ENCODE peak calls at places on chromosomes 11 and 22, in four cellular contexts. D is gastrocnemius medialis; G is lung; Z is naive thymus-derived CD4-positive, alpha-beta T cell. O is an unnamed sample.

GRCh38 chr11:17457361-17458104 is 19.1 kb downstream of the ABCC8 start:
- DNase-seq in D (no peak), G (no peak), Z (no peak), O (no peak)

GRCh38 chr22:41968601-41969000 is 642 bp upstream of the SEPTIN3 start:
- DNase-seq in D (no peak), G (no peak), Z (no peak), O (no peak)

GRCh38 chr11:132848336-132848735 is 684.0 kb downstream of the OPCML start:
- DNase-seq in D (no peak), G (no peak), Z (no peak), O (no peak)

GRCh38 chr11:125273519-125274000 is 109.0 kb downstream of the PKNOX2 start:
- DNase-seq in D (no peak), G (no peak), Z (no peak), O (no peak)

GRCh38 chr11:76670475-76671235 is at the start of gene LRRC32:
- DNase-seq in D (peak), G (peak), Z (no peak), O (no peak)

GRCh38 chr11:1566381-1567051 is 5.6 kb downstream of the DUSP8 start:
- DNase-seq in D (no peak), G (no peak), Z (no peak), O (no peak)

GRCh38 chr11:75350743-75351540 is 519 bp downstream of the ARRB1 start:
- DNase-seq in D (peak), G (peak), Z (no peak), O (no peak)

GRCh38 chr11:128095459-128096096 is 491.8 kb downstream of the ETS1 start:
- DNase-seq in D (no peak), G (no peak), Z (no peak), O (no peak)

GRCh38 chr22:24444251-24444650 is 16.9 kb downstream of the ADORA2A start:
- DNase-seq in D (no peak), G (no peak), Z (no peak), O (no peak)

GRCh38 chr22:36344106-36344827 is 43.5 kb downstream of the MYH9 start:
- DNase-seq in D (no peak), G (no peak), Z (no peak), O (no peak)

GRCh38 chr22:31346733-31347250 is 646 bp upstream of the PATZ1 start:
- DNase-seq in D (no peak), G (peak), Z (peak), O (peak)

GRCh38 chr11:5449023-5449422 is at the start of gene OR51I2:
- DNase-seq in D (no peak), G (no peak), Z (no peak), O (no peak)

GRCh38 chr11:103532133-103532788 is 423.0 kb downstream of the DYNC2H1 start:
- DNase-seq in D (no peak), G (no peak), Z (no peak), O (no peak)

GRCh38 chr11:80849253-80849652 is 1408.4 kb upstream of the TENM4 start:
- DNase-seq in D (no peak), G (no peak), Z (no peak), O (no peak)
- H3K27ac ChIP-seq in D (no peak), G (no peak), Z (no peak), O (no peak)

DNA sequence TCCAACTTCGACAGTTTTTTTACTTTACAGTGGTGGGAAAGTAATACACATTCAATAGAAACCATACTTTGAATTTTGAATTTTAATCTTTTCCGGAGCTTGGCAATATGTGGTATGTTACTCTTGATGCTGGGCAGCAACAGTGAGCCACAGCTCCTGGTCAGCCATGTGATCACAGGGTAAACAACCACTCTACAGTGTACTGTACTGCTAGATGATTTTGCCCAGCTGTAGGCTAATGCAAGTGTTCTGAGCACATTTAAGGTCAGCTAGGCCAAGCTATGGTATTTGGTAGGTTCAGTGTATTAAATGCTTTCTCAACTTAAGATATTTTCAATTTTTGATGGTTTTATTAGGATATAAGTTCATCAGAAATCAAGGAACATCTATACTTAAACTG is 48.7 kb upstream of the GRIK4 start:
- DNase-seq in D (no peak), G (no peak), Z (no peak), O (no peak)
- H3K27ac ChIP-seq in D (no peak), G (no peak), Z (no peak), O (no peak)

GRCh38 chr22:37911273-37911672 is 5.2 kb downstream of the MICALL1 start:
- DNase-seq in D (no peak), G (no peak), Z (no peak), O (no peak)

GRCh38 chr22:37910863-37911262 is 4.8 kb downstream of the MICALL1 start:
- DNase-seq in D (no peak), G (no peak), Z (no peak), O (no peak)

GRCh38 chr22:37911697-37912096 is 5.6 kb downstream of the MICALL1 start:
- DNase-seq in D (no peak), G (no peak), Z (no peak), O (no peak)

GRCh38 chr22:37912171-37912570 is 6.1 kb downstream of the MICALL1 start:
- DNase-seq in D (no peak), G (no peak), Z (no peak), O (no peak)

DNA sequence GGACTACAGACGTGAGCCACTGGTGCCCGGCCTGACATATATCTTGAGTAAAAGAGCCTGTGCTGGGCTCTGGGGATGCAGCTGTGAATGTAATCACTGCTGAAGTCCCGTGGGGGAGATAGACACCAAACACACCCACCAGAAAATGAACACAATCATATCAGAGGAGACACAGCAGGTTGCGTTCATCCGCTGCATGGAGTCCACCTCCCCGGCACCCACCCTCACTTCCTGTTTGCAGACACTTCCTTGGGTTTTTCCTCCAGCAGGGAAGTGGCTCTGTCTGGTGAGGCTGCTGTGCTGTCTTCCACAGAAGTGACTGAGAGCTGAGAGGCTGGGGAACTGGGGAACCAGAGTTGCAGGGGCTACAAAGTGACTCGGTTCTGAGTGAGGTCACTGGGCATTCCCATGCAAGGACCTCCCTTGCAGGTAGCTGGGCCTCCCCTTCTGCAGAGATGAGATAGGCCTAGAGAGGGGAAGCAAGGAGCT is 7.2 kb downstream of the MICALL1 start:
- DNase-seq in D (no peak), G (no peak), Z (no peak), O (no peak)
- H3K27ac ChIP-seq in D (peak), G (no peak), Z (no peak), O (no peak)

GRCh38 chr11:117371453-117371852 is 43.8 kb downstream of the CEP164 start:
- DNase-seq in D (no peak), G (no peak), Z (no peak), O (no peak)

GRCh38 chr11:117374316-117374715 is 46.7 kb downstream of the CEP164 start:
- DNase-seq in D (no peak), G (no peak), Z (no peak), O (no peak)

GRCh38 chr11:117378966-117379865 is 51.6 kb downstream of the CEP164 start:
- DNase-seq in D (no peak), G (no peak), Z (no peak), O (no peak)

GRCh38 chr11:117376517-117376916 is 48.9 kb downstream of the CEP164 start:
- DNase-seq in D (no peak), G (no peak), Z (no peak), O (no peak)

GRCh38 chr11:117375960-117376359 is 48.3 kb downstream of the CEP164 start:
- DNase-seq in D (no peak), G (no peak), Z (no peak), O (no peak)
- H3K27ac ChIP-seq in D (no peak), G (no peak), Z (no peak), O (no peak)

GRCh38 chr11:129590030-129590752 is 214.5 kb downstream of the BARX2 start:
- DNase-seq in D (no peak), G (no peak), Z (no peak), O (no peak)
- H3K27ac ChIP-seq in D (no peak), G (no peak), Z (no peak), O (no peak)